ENCODE peak calls at places on chromosomes 13 and 19, in eight cellular contexts. O is neural crest cell; B is activated naive CD8-positive, alpha-beta T cell treated with anti-CD3 and anti-CD28 coated beads for 36 hours; U is T follicular helper cell; M is A549; L is fibroblast of gingiva; P is HT1080; I is H9. H is an unnamed sample.

GRCh38 chr19:12938536-12939291 is at the start of gene CALR:
- DNase-seq in P (no peak), L (peak), M (peak), I (no peak), B (no peak), O (no peak), U (no peak), H (peak)

GRCh38 chr19:51354742-51355148 is 11.4 kb downstream of the ETFB start:
- DNase-seq in U (no peak), I (peak), P (no peak), L (no peak), O (peak), M (no peak), B (peak), H (no peak)

GRCh38 chr13:38970380-38971051 is 20.1 kb downstream of the STOML3 start:
- DNase-seq in P (no peak), B (no peak), I (no peak), U (no peak), M (no peak), L (no peak), O (no peak), H (no peak)

GRCh38 chr13:94195715-94196114 is 283.8 kb downstream of the DCT start:
- DNase-seq in I (no peak), B (no peak), P (peak), O (no peak), M (no peak), U (no peak), L (peak), H (no peak)

GRCh38 chr19:2223959-2224358 is 12.2 kb downstream of the PLEKHJ1 start:
- DNase-seq in L (no peak), B (no peak), U (no peak), I (no peak), M (no peak), P (no peak), O (no peak), H (no peak)

GRCh38 chr19:46428278-46429141 is at the start of gene PNMA8C:
- DNase-seq in O (peak), L (peak), I (peak), P (peak), M (peak), U (no peak), B (peak), H (no peak)

GRCh38 chr19:47581605-47582319 is 8.8 kb upstream of the ZNF541 start:
- DNase-seq in O (no peak), L (no peak), P (no peak), M (no peak), B (no peak), I (no peak), U (no peak), H (no peak)

GRCh38 chr13:45873491-45874360 is 22.2 kb upstream of the SIAH3 start:
- DNase-seq in B (no peak), O (no peak), M (no peak), P (peak), I (no peak), L (no peak), U (no peak), H (no peak)

GRCh38 chr13:94192576-94192975 is 286.9 kb downstream of the DCT start:
- DNase-seq in U (no peak), L (peak), M (peak), O (peak), P (peak), B (no peak), I (peak), H (no peak)

GRCh38 chr19:4704317-4704673 is 19.3 kb downstream of the DPP9 start:
- DNase-seq in P (no peak), U (no peak), B (no peak), M (no peak), I (no peak), L (no peak), O (no peak), H (no peak)

GRCh38 chr13:31048521-31048920 is 113.2 kb downstream of the HSPH1 start:
- DNase-seq in B (no peak), M (peak), O (no peak), U (no peak), L (no peak), I (no peak), P (peak), H (no peak)

GRCh38 chr19:55229145-55229788 is 704 bp upstream of the TMEM86B start:
- DNase-seq in O (no peak), M (no peak), L (no peak), U (no peak), P (no peak), I (no peak), B (no peak), H (no peak)

GRCh38 chr19:19534556-19535265 is 3.4 kb upstream of the CILP2 start:
- DNase-seq in B (no peak), I (no peak), U (no peak), P (no peak), M (no peak), O (no peak), L (no peak), H (no peak)

GRCh38 chr19:6060600-6061391 is 49.5 kb downstream of the RFX2 start:
- DNase-seq in O (no peak), L (no peak), P (peak), M (no peak), U (peak), B (peak), I (peak), H (peak)

GRCh38 chr19:32070101-32070500 is 275.3 kb upstream of the ZNF507 start:
- DNase-seq in L (no peak), I (no peak), P (no peak), M (no peak), U (no peak), O (no peak), B (no peak), H (no peak)

GRCh38 chr13:42707003-42707402 is 74.4 kb upstream of the FAM216B start:
- DNase-seq in I (no peak), O (no peak), U (no peak), L (peak), M (no peak), B (no peak), P (no peak), H (no peak)

GRCh38 chr13:97505022-97505421 is 71.1 kb downstream of the RAP2A start:
- DNase-seq in B (no peak), I (no peak), M (no peak), P (no peak), U (no peak), O (no peak), L (no peak), H (no peak)

GRCh38 chr19:34579281-34580054 is 97.5 kb downstream of the SCGB2B2 start:
- DNase-seq in B (no peak), L (no peak), U (no peak), I (peak), O (no peak), P (no peak), M (no peak), H (no peak)

GRCh38 chr13:110713981-110714797 is 689 bp downstream of the ING1 start:
- DNase-seq in U (peak), B (peak), M (peak), L (peak), I (peak), P (no peak), O (peak), H (peak)

GRCh38 chr13:49100637-49101570 is 119.2 kb upstream of the MLNR start:
- DNase-seq in O (no peak), P (no peak), L (no peak), B (no peak), M (no peak), U (no peak), I (no peak), H (no peak)

GRCh38 chr19:34375598-34375997 is 10.6 kb downstream of the GPI start:
- DNase-seq in M (no peak), U (no peak), I (no peak), L (no peak), P (no peak), O (no peak), B (no peak), H (no peak)

GRCh38 chr13:38398810-38399493 is 49.3 kb downstream of the UFM1 start:
- DNase-seq in B (no peak), U (no peak), O (no peak), I (no peak), P (peak), M (no peak), L (peak), H (no peak)

GRCh38 chr13:59441596-59442280 is 722.0 kb downstream of the DIAPH3 start:
- DNase-seq in I (no peak), L (no peak), U (no peak), O (no peak), P (no peak), M (no peak), B (no peak), H (no peak)

GRCh38 chr13:102220681-102221228 is 181.1 kb downstream of the FGF14 start:
- DNase-seq in B (no peak), U (no peak), L (no peak), M (no peak), O (no peak), P (no peak), I (no peak), H (no peak)

GRCh38 chr13:98942485-98942884 is 35.4 kb downstream of the DOCK9 start:
- DNase-seq in L (no peak), I (no peak), U (no peak), O (no peak), B (no peak), M (no peak), P (no peak), H (no peak)

GRCh38 chr19:41541990-41542584 is 33.9 kb upstream of the CEACAM21 start:
- DNase-seq in L (no peak), B (peak), U (peak), O (peak), I (peak), P (no peak), M (peak), H (peak)

GRCh38 chr19:14450168-14450874 is 17.2 kb downstream of the PKN1 start:
- DNase-seq in B (peak), U (peak), P (peak), I (peak), O (no peak), L (no peak), M (peak), H (peak)

GRCh38 chr13:68895696-68896095 is 1211.9 kb upstream of the ATXN8OS start:
- DNase-seq in I (no peak), M (no peak), O (no peak), U (no peak), B (no peak), L (no peak), P (peak), H (no peak)

GRCh38 chr13:59774511-59774911 is 389.2 kb downstream of the DIAPH3 start:
- DNase-seq in P (peak), M (peak), U (no peak), B (no peak), L (peak), I (no peak), O (no peak), H (no peak)

GRCh38 chr19:13841339-13842293 is 35.3 kb upstream of the NANOS3 start:
- DNase-seq in M (peak), U (no peak), P (peak), I (peak), O (no peak), L (peak), B (peak), H (peak)

GRCh38 chr19:48556163-48556562 is 4.2 kb downstream of the SULT2B1 start:
- DNase-seq in U (no peak), M (peak), O (no peak), L (peak), I (peak), B (no peak), P (peak), H (no peak)

GRCh38 chr19:14576363-14576762 is 4.5 kb upstream of the NDUFB7 start:
- DNase-seq in P (no peak), L (no peak), O (no peak), M (no peak), B (no peak), U (no peak), I (no peak), H (no peak)

GRCh38 chr19:1610579-1610978 is 5.3 kb upstream of the UQCR11 start:
- DNase-seq in I (no peak), U (no peak), B (peak), M (no peak), P (no peak), O (no peak), L (no peak), H (no peak)

GRCh38 chr19:8335343-8336071 is 7.6 kb downstream of the KANK3 start:
- DNase-seq in B (peak), I (peak), O (no peak), L (no peak), M (peak), P (no peak), U (no peak), H (no peak)

GRCh38 chr19:16429066-16429758 is 42.6 kb downstream of the EPS15L1 start:
- DNase-seq in M (no peak), P (no peak), L (no peak), I (no peak), U (no peak), O (no peak), B (no peak), H (no peak)

GRCh38 chr13:85099245-85099644 is 700.0 kb downstream of the SLITRK6 start:
- DNase-seq in P (no peak), O (no peak), B (no peak), U (no peak), I (no peak), L (no peak), M (no peak), H (no peak)

GRCh38 chr19:51407631-51408131 is 9.8 kb downstream of the SIGLEC10 start:
- DNase-seq in M (peak), B (no peak), P (peak), O (no peak), U (no peak), I (peak), L (peak), H (no peak)

H was measured in T-helper 9 cell.